ENCODE peak calls at places on chromosomes 3 and 15, in six cellular contexts. One of them, this sample, is unnamed.
A peak's percentile ranks its signal among the peaks of the same experiment; 100 is the strongest.

GRCh38 chr3:55066406-55067128 is 138.7 kb upstream of the LRTM1 start:
- DNase-seq in Calu3: no peak
- DNase-seq in lower lobe of right lung: no peak
- DNase-seq in right lobe of liver: no peak
- DNase-seq in nephron progenitor cell: no peak
- DNase-seq in hepatocyte: peak; percentile 37
- DNase-seq in this sample: no peak

GRCh38 chr15:57962887-57963286 is 102.6 kb downstream of the ALDH1A2 start:
- DNase-seq in Calu3: no peak
- DNase-seq in lower lobe of right lung: no peak
- DNase-seq in right lobe of liver: no peak
- DNase-seq in nephron progenitor cell: no peak
- DNase-seq in hepatocyte: no peak
- DNase-seq in this sample: no peak

GRCh38 chr3:195073866-195074860 is 196.8 kb downstream of the XXYLT1 start:
- DNase-seq in Calu3: no peak
- DNase-seq in lower lobe of right lung: peak; percentile 21
- DNase-seq in right lobe of liver: peak; percentile 36
- DNase-seq in nephron progenitor cell: no peak
- DNase-seq in hepatocyte: no peak
- DNase-seq in this sample: no peak

GRCh38 chr3:185732782-185733181 is 92.1 kb downstream of the IGF2BP2 start:
- DNase-seq in Calu3: no peak
- DNase-seq in lower lobe of right lung: no peak
- DNase-seq in right lobe of liver: no peak
- DNase-seq in nephron progenitor cell: no peak
- DNase-seq in hepatocyte: no peak
- DNase-seq in this sample: peak; percentile 49

GRCh38 chr3:98564282-98565005 is 29.0 kb downstream of the CPOX start:
- DNase-seq in Calu3: no peak
- DNase-seq in lower lobe of right lung: no peak
- DNase-seq in right lobe of liver: no peak
- DNase-seq in nephron progenitor cell: no peak
- DNase-seq in hepatocyte: no peak
- DNase-seq in this sample: no peak

GRCh38 chr3:142445816-142446254 is 2.0 kb downstream of the XRN1 start:
- DNase-seq in Calu3: no peak
- DNase-seq in lower lobe of right lung: no peak
- DNase-seq in right lobe of liver: no peak
- DNase-seq in nephron progenitor cell: no peak
- DNase-seq in hepatocyte: peak; percentile 27
- DNase-seq in this sample: no peak

GRCh38 chr3:32882603-32883025 is 64.8 kb downstream of the TRIM71 start:
- DNase-seq in Calu3: no peak
- DNase-seq in lower lobe of right lung: no peak
- DNase-seq in right lobe of liver: no peak
- DNase-seq in nephron progenitor cell: no peak
- DNase-seq in hepatocyte: no peak
- DNase-seq in this sample: no peak

GRCh38 chr3:151282921-151283320 is 4.6 kb upstream of the P2RY14 start:
- DNase-seq in Calu3: no peak
- DNase-seq in lower lobe of right lung: no peak
- DNase-seq in right lobe of liver: no peak
- DNase-seq in nephron progenitor cell: no peak
- DNase-seq in hepatocyte: peak; percentile 52
- DNase-seq in this sample: no peak

GRCh38 chr3:174276826-174277225 is 582.3 kb upstream of the NAALADL2 start:
- DNase-seq in Calu3: no peak
- DNase-seq in lower lobe of right lung: no peak
- DNase-seq in right lobe of liver: no peak
- DNase-seq in nephron progenitor cell: no peak
- DNase-seq in hepatocyte: no peak
- DNase-seq in this sample: no peak

GRCh38 chr3:175399156-175399840 is 540.2 kb downstream of the NAALADL2 start:
- DNase-seq in Calu3: no peak
- DNase-seq in lower lobe of right lung: no peak
- DNase-seq in right lobe of liver: no peak
- DNase-seq in nephron progenitor cell: no peak
- DNase-seq in hepatocyte: no peak
- DNase-seq in this sample: no peak

GRCh38 chr3:113247664-113248458 is 36.5 kb downstream of the BOC start:
- DNase-seq in Calu3: no peak
- DNase-seq in lower lobe of right lung: no peak
- DNase-seq in right lobe of liver: no peak
- DNase-seq in nephron progenitor cell: no peak
- DNase-seq in hepatocyte: no peak
- DNase-seq in this sample: no peak

GRCh38 chr3:131349454-131349853 is 32.1 kb upstream of the NUDT16 start:
- DNase-seq in Calu3: no peak
- DNase-seq in lower lobe of right lung: no peak
- DNase-seq in right lobe of liver: no peak
- DNase-seq in nephron progenitor cell: no peak
- DNase-seq in hepatocyte: no peak
- DNase-seq in this sample: no peak

GRCh38 chr3:175748087-175748732 is 889.1 kb downstream of the NAALADL2 start:
- DNase-seq in Calu3: no peak
- DNase-seq in lower lobe of right lung: no peak
- DNase-seq in right lobe of liver: no peak
- DNase-seq in nephron progenitor cell: no peak
- DNase-seq in hepatocyte: no peak
- DNase-seq in this sample: no peak

GRCh38 chr3:61561374-61562041 is at the start of gene PTPRG:
- DNase-seq in Calu3: peak; percentile 60
- DNase-seq in lower lobe of right lung: peak; percentile 85
- DNase-seq in right lobe of liver: peak; percentile 94
- DNase-seq in nephron progenitor cell: peak; percentile 83
- DNase-seq in hepatocyte: peak; percentile 96
- DNase-seq in this sample: peak; percentile 66

GRCh38 chr15:57476533-57476975 is 100.2 kb downstream of the CGNL1 start:
- DNase-seq in Calu3: no peak
- DNase-seq in lower lobe of right lung: no peak
- DNase-seq in right lobe of liver: no peak
- DNase-seq in nephron progenitor cell: no peak
- DNase-seq in hepatocyte: no peak
- DNase-seq in this sample: peak; percentile 59

GRCh38 chr15:59595434-59595915 is 16.1 kb upstream of the GCNT3 start:
- DNase-seq in Calu3: peak; percentile 74
- DNase-seq in lower lobe of right lung: no peak
- DNase-seq in right lobe of liver: no peak
- DNase-seq in nephron progenitor cell: no peak
- DNase-seq in hepatocyte: peak; percentile 65
- DNase-seq in this sample: no peak

GRCh38 chr3:64290864-64291263 is 65.6 kb upstream of the PRICKLE2 start:
- DNase-seq in Calu3: peak; percentile 54
- DNase-seq in lower lobe of right lung: no peak
- DNase-seq in right lobe of liver: no peak
- DNase-seq in nephron progenitor cell: no peak
- DNase-seq in hepatocyte: no peak
- DNase-seq in this sample: no peak

GRCh38 chr3:195385526-195385925 is 57.3 kb downstream of the ACAP2 start:
- DNase-seq in Calu3: peak; percentile 14
- DNase-seq in lower lobe of right lung: no peak
- DNase-seq in right lobe of liver: no peak
- DNase-seq in nephron progenitor cell: no peak
- DNase-seq in hepatocyte: no peak
- DNase-seq in this sample: peak; percentile 5

GRCh38 chr3:4976109-4976508 is 3.1 kb upstream of the BHLHE40 start:
- DNase-seq in Calu3: peak; percentile 77
- DNase-seq in lower lobe of right lung: peak; percentile 79
- DNase-seq in right lobe of liver: peak; percentile 73
- DNase-seq in nephron progenitor cell: no peak
- DNase-seq in hepatocyte: peak; percentile 72
- DNase-seq in this sample: no peak

GRCh38 chr3:187744169-187745151 is 808 bp downstream of the BCL6 start:
- DNase-seq in Calu3: peak; percentile 44
- DNase-seq in lower lobe of right lung: peak; percentile 74
- DNase-seq in right lobe of liver: peak; percentile 66
- DNase-seq in nephron progenitor cell: peak; percentile 56
- DNase-seq in hepatocyte: peak; percentile 69
- DNase-seq in this sample: no peak

GRCh38 chr3:138861755-138862333 is 27.1 kb upstream of the PIK3CB start:
- DNase-seq in Calu3: peak; percentile 13
- DNase-seq in lower lobe of right lung: no peak
- DNase-seq in right lobe of liver: no peak
- DNase-seq in nephron progenitor cell: no peak
- DNase-seq in hepatocyte: peak; percentile 8
- DNase-seq in this sample: no peak

GRCh38 chr3:12483364-12483763 is 916 bp upstream of the TSEN2 start:
- DNase-seq in Calu3: no peak
- DNase-seq in lower lobe of right lung: no peak
- DNase-seq in right lobe of liver: no peak
- DNase-seq in nephron progenitor cell: no peak
- DNase-seq in hepatocyte: no peak
- DNase-seq in this sample: no peak

GRCh38 chr3:54949491-54950044 is 21.7 kb upstream of the LRTM1 start:
- DNase-seq in Calu3: no peak
- DNase-seq in lower lobe of right lung: no peak
- DNase-seq in right lobe of liver: no peak
- DNase-seq in nephron progenitor cell: no peak
- DNase-seq in hepatocyte: no peak
- DNase-seq in this sample: no peak

GRCh38 chr15:36358094-36358961 is 221.1 kb upstream of the CDIN1 start:
- DNase-seq in Calu3: no peak
- DNase-seq in lower lobe of right lung: no peak
- DNase-seq in right lobe of liver: no peak
- DNase-seq in nephron progenitor cell: no peak
- DNase-seq in hepatocyte: no peak
- DNase-seq in this sample: no peak

GRCh38 chr3:3110299-3110630 is at the start of gene IL5RA:
- DNase-seq in Calu3: no peak
- DNase-seq in lower lobe of right lung: no peak
- DNase-seq in right lobe of liver: no peak
- DNase-seq in nephron progenitor cell: no peak
- DNase-seq in hepatocyte: peak; percentile 41
- DNase-seq in this sample: no peak

GRCh38 chr3:52143616-52144015 is 10.6 kb downstream of the POC1A start:
- DNase-seq in Calu3: no peak
- DNase-seq in lower lobe of right lung: no peak
- DNase-seq in right lobe of liver: no peak
- DNase-seq in nephron progenitor cell: no peak
- DNase-seq in hepatocyte: no peak
- DNase-seq in this sample: no peak

GRCh38 chr3:48596676-48597407 is 1.7 kb upstream of the COL7A1 start:
- DNase-seq in Calu3: no peak
- DNase-seq in lower lobe of right lung: no peak
- DNase-seq in right lobe of liver: no peak
- DNase-seq in nephron progenitor cell: no peak
- DNase-seq in hepatocyte: no peak
- DNase-seq in this sample: no peak

GRCh38 chr3:141051641-141052569 is 758 bp downstream of the SPSB4 start:
- DNase-seq in Calu3: peak; percentile 31
- DNase-seq in lower lobe of right lung: no peak
- DNase-seq in right lobe of liver: no peak
- DNase-seq in nephron progenitor cell: peak; percentile 73
- DNase-seq in hepatocyte: peak; percentile 51
- DNase-seq in this sample: no peak
- TF ChIP-seq CTCF in Calu3: no peak
- TF ChIP-seq CTCF in lower lobe of right lung: no peak
- TF ChIP-seq CTCF in right lobe of liver: no peak
- TF ChIP-seq CTCF in nephron progenitor cell: peak; percentile 6
- TF ChIP-seq CTCF in hepatocyte: peak; percentile 22
- TF ChIP-seq CTCF in this sample: no peak

GRCh38 chr3:120143676-120144075 is 49.4 kb upstream of the GSK3B start:
- DNase-seq in Calu3: no peak
- DNase-seq in lower lobe of right lung: no peak
- DNase-seq in right lobe of liver: no peak
- DNase-seq in nephron progenitor cell: no peak
- DNase-seq in hepatocyte: no peak
- DNase-seq in this sample: no peak

GRCh38 chr3:120145498-120146285 is 51.4 kb upstream of the GSK3B start:
- DNase-seq in Calu3: peak; percentile 31
- DNase-seq in lower lobe of right lung: no peak
- DNase-seq in right lobe of liver: no peak
- DNase-seq in nephron progenitor cell: no peak
- DNase-seq in hepatocyte: peak; percentile 35
- DNase-seq in this sample: peak; percentile 68

GRCh38 chr3:120144267-120144666 is 50.0 kb upstream of the GSK3B start:
- DNase-seq in Calu3: peak; percentile 48
- DNase-seq in lower lobe of right lung: no peak
- DNase-seq in right lobe of liver: no peak
- DNase-seq in nephron progenitor cell: no peak
- DNase-seq in hepatocyte: peak; percentile 18
- DNase-seq in this sample: no peak

GRCh38 chr3:120148187-120148954 is 54.1 kb upstream of the GSK3B start:
- DNase-seq in Calu3: no peak
- DNase-seq in lower lobe of right lung: no peak
- DNase-seq in right lobe of liver: no peak
- DNase-seq in nephron progenitor cell: no peak
- DNase-seq in hepatocyte: no peak
- DNase-seq in this sample: no peak

DNA sequence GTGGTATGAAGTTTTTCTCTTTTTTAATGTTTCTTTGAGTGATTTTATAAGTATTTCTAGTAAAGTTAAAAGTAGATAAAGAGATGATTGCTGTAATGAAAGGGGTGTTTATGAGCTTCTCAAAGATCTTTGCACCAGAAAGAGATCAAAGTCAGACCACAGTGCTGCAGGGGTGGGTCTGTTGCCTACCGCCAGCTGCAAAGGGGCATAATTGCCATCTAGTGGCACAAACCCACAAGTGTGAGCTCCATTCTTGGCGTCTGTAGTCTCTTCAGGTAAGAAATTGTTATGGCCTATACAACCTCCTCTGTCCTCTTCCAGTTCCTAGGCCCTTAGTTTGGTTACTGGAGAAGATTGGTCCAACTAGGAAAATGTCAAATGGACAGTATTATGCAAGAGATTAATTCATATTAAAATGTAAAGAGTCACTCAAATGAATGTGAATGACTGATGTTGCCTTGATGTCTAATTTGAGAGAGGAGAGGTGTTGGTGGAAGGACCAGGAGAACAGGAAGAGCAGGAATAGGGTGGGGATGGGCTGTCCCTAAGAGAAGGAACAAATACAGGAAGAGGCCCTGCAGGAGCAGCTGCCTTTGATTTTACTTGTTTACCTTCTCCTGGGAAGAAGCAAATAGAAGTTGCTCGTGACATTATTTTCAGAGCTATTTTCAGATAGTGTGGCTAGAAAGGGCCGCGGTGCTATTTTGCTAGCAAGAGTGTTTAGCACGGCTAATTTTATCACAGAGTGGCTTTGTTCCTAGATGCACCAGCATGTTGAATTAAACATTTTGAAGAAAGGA is 53.0 kb upstream of the GSK3B start:
- DNase-seq in Calu3: peak; percentile 57
- DNase-seq in lower lobe of right lung: no peak
- DNase-seq in right lobe of liver: no peak
- DNase-seq in nephron progenitor cell: no peak
- DNase-seq in hepatocyte: peak; percentile 31
- DNase-seq in this sample: no peak
- TF ChIP-seq CTCF in Calu3: no peak
- TF ChIP-seq CTCF in lower lobe of right lung: no peak
- TF ChIP-seq CTCF in right lobe of liver: peak; percentile 39
- TF ChIP-seq CTCF in nephron progenitor cell: no peak
- TF ChIP-seq CTCF in hepatocyte: peak; percentile 21
- TF ChIP-seq CTCF in this sample: no peak

GRCh38 chr3:25904248-25904647 is 114.4 kb downstream of the OXSM start:
- DNase-seq in Calu3: peak; percentile 6
- DNase-seq in lower lobe of right lung: no peak
- DNase-seq in right lobe of liver: no peak
- DNase-seq in nephron progenitor cell: no peak
- DNase-seq in hepatocyte: no peak
- DNase-seq in this sample: no peak
- TF ChIP-seq CTCF in Calu3: no peak
- TF ChIP-seq CTCF in lower lobe of right lung: peak; percentile 8
- TF ChIP-seq CTCF in right lobe of liver: peak; percentile 8
- TF ChIP-seq CTCF in nephron progenitor cell: peak; percentile 13
- TF ChIP-seq CTCF in hepatocyte: peak; percentile 27
- TF ChIP-seq CTCF in this sample: no peak

GRCh38 chr15:88258021-88258641 is 1.6 kb upstream of the NTRK3 start:
- DNase-seq in Calu3: no peak
- DNase-seq in lower lobe of right lung: no peak
- DNase-seq in right lobe of liver: no peak
- DNase-seq in nephron progenitor cell: peak; percentile 41
- DNase-seq in hepatocyte: peak; percentile 53
- DNase-seq in this sample: no peak
- TF ChIP-seq CTCF in Calu3: no peak
- TF ChIP-seq CTCF in lower lobe of right lung: no peak
- TF ChIP-seq CTCF in right lobe of liver: no peak
- TF ChIP-seq CTCF in nephron progenitor cell: peak; percentile 41
- TF ChIP-seq CTCF in hepatocyte: peak; percentile 32
- TF ChIP-seq CTCF in this sample: peak; percentile 2